ENCODE peak calls at places on chromosomes 4 and X, in five cellular contexts. P is astrocyte of the cerebellum, M is lower leg skin, E is H9, O is WERI-Rb-1. G is an unnamed sample.

GRCh38 chrX:70174754-70175153 is 2.5 kb upstream of the DGAT2L6 start:
- DNase-seq in P (no peak), M (no peak), E (no peak), O (no peak), G (no peak)

GRCh38 chr4:111362891-111363290 is 740.0 kb upstream of the PITX2 start:
- DNase-seq in P (peak), M (no peak), E (no peak), O (no peak), G (no peak)

GRCh38 chrX:129823523-129823922 is 20.2 kb downstream of the ZDHHC9 start:
- DNase-seq in P (no peak), M (no peak), E (no peak), O (no peak), G (no peak)

GRCh38 chr4:825063-825968 is 613 bp downstream of the CPLX1 start:
- DNase-seq in P (no peak), M (no peak), E (no peak), O (no peak), G (no peak)

GRCh38 chrX:104502460-104502859 is 63.5 kb upstream of the IL1RAPL2 start:
- DNase-seq in P (no peak), M (no peak), E (no peak), O (no peak), G (no peak)

GRCh38 chr4:48949518-48950207 is 36.4 kb upstream of the CWH43 start:
- DNase-seq in P (no peak), M (no peak), E (no peak), O (no peak), G (no peak)

GRCh38 chrX:21800344-21800770 is 39.1 kb upstream of the MBTPS2 start:
- DNase-seq in P (peak), M (no peak), E (no peak), O (no peak), G (no peak)

GRCh38 chrX:48492293-48492910 is 16.4 kb upstream of the PORCN start:
- DNase-seq in P (no peak), M (no peak), E (no peak), O (no peak), G (no peak)

GRCh38 chr4:113978105-113978504 is 1.3 kb downstream of the ARSJ start:
- DNase-seq in P (no peak), M (no peak), E (no peak), O (no peak), G (no peak)

GRCh38 chr4:107655289-107655688 is 64.7 kb downstream of the PAPSS1 start:
- DNase-seq in P (no peak), M (no peak), E (no peak), O (no peak), G (no peak)

GRCh38 chr4:81404294-81404693 is 67.4 kb downstream of the RASGEF1B start:
- DNase-seq in P (no peak), M (no peak), E (no peak), O (peak), G (no peak)

GRCh38 chr4:65623509-65623908 is 46.8 kb downstream of the EPHA5 start:
- DNase-seq in P (peak), M (no peak), E (no peak), O (no peak), G (no peak)

GRCh38 chrX:153643431-153644351 is 3.3 kb upstream of the DUSP9 start:
- DNase-seq in P (no peak), M (peak), E (peak), O (peak), G (no peak)

GRCh38 chrX:25015486-25016360 is at the start of gene ARX:
- DNase-seq in P (peak), M (no peak), E (peak), O (peak), G (peak)

GRCh38 chrX:3713937-3714434 is 537 bp upstream of the PRKX start:
- DNase-seq in P (no peak), M (no peak), E (peak), O (no peak), G (no peak)

GRCh38 chrX:28229217-28229616 is 248.0 kb upstream of the DCAF8L1 start:
- DNase-seq in P (no peak), M (no peak), E (no peak), O (no peak), G (no peak)

GRCh38 chr4:96766359-96766758 is 926.5 kb downstream of the PDHA2 start:
- DNase-seq in P (no peak), M (no peak), E (no peak), O (no peak), G (no peak)

GRCh38 chr4:4524364-4524763 is 17.5 kb downstream of the STX18 start:
- DNase-seq in P (no peak), M (no peak), E (peak), O (no peak), G (no peak)

GRCh38 chr4:83536649-83537352 is 893 bp downstream of the GPAT3 start:
- DNase-seq in P (no peak), M (no peak), E (no peak), O (no peak), G (peak)

GRCh38 chr4:78781086-78781630 is 5.0 kb downstream of the BMP2K start:
- DNase-seq in P (no peak), M (no peak), E (no peak), O (no peak), G (no peak)

GRCh38 chr4:151408630-151409469 is at the start of gene FHIP1A:
- DNase-seq in P (peak), M (peak), E (peak), O (peak), G (peak)

GRCh38 chr4:169617306-169617705 is 3.1 kb upstream of the CLCN3 start:
- DNase-seq in P (no peak), M (no peak), E (no peak), O (no peak), G (no peak)

GRCh38 chr4:45155081-45155777 is 428.9 kb upstream of the GNPDA2 start:
- DNase-seq in P (peak), M (no peak), E (no peak), O (no peak), G (no peak)

GRCh38 chr4:93894995-93895394 is 66.4 kb downstream of the ATOH1 start:
- DNase-seq in P (no peak), M (no peak), E (no peak), O (no peak), G (no peak)

GRCh38 chr4:152920768-152921167 is 15.4 kb upstream of the FHDC1 start:
- DNase-seq in P (no peak), M (no peak), E (no peak), O (no peak), G (no peak)

GRCh38 chrX:41351923-41352322 is 18.0 kb downstream of the DDX3X start:
- DNase-seq in P (no peak), M (no peak), E (no peak), O (no peak), G (no peak)

GRCh38 chr4:168731006-168731636 is 234.3 kb downstream of the PALLD start:
- DNase-seq in P (no peak), M (no peak), E (no peak), O (no peak), G (no peak)

GRCh38 chr4:32140636-32141035 is 1420.5 kb downstream of the PCDH7 start:
- DNase-seq in P (peak), M (no peak), E (no peak), O (no peak), G (no peak)

GRCh38 chr4:172698256-172698655 is 470.4 kb upstream of the GALNT7 start:
- DNase-seq in P (no peak), M (no peak), E (no peak), O (no peak), G (no peak)

GRCh38 chr4:184747034-184747830 is 13.3 kb upstream of the CENPU start:
- DNase-seq in P (no peak), M (no peak), E (peak), O (peak), G (no peak)
- TF ChIP-seq CTCF in P (no peak), M (no peak), E (no peak), O (no peak), G (no peak)

DNA sequence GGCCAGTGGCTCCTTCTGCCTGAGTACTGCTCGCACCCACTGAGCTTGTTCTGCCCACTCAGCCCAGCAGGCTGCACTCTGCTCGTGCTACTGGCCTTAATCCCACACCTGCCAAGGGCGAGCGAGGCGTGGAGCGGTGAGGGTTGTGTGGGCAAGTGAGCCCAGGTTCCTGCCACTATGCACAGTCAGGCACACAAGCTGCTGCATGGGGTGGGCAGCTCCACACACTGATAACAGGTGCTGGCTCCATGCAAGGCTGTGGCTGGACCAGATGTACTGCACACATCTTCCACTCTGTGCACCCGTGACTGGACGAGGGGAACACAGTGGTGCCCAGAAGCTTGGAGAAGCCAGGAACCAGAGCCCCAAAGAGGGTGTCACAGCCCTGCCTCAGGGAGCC is 184.3 kb upstream of the NUDT6 start:
- DNase-seq in P (no peak), M (no peak), E (no peak), O (no peak), G (peak)
- TF ChIP-seq CTCF in P (no peak), M (no peak), E (no peak), O (no peak), G (no peak)

GRCh38 chr4:53162926-53163325 is 202.9 kb downstream of the SCFD2 start:
- DNase-seq in P (no peak), M (no peak), E (no peak), O (no peak), G (no peak)

GRCh38 chr4:53161475-53162423 is 204.1 kb downstream of the SCFD2 start:
- DNase-seq in P (no peak), M (no peak), E (no peak), O (no peak), G (no peak)
- TF ChIP-seq CTCF in P (no peak), M (no peak), E (no peak), O (no peak), G (no peak)

DNA sequence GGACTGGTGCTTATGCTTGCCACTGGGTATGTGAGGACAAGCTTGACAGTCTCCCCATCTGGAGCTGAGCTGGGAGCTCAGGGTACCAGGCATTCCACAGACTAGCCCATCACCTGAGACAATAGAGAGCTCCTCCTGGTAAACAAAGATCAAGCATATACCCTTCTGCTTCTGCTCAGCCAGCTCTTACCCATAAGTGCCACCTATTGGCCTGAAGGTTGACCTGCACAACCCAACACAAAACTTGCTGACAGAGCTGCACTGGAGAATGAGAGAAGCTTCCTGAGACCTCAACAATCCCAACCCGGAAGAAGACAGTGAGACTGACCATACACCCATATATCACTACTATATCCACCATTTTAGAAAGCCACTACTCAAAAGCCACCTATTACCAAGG is 1049.2 kb upstream of the INTU start:
- DNase-seq in P (no peak), M (no peak), E (peak), O (peak), G (no peak)
- TF ChIP-seq CTCF in P (peak), M (no peak), E (peak), O (peak), G (peak)

GRCh38 chr4:188719794-188720193 is 580.6 kb downstream of the TRIML1 start:
- DNase-seq in P (no peak), M (no peak), E (no peak), O (no peak), G (no peak)
- TF ChIP-seq CTCF in P (no peak), M (no peak), E (peak), O (no peak), G (peak)

DNA sequence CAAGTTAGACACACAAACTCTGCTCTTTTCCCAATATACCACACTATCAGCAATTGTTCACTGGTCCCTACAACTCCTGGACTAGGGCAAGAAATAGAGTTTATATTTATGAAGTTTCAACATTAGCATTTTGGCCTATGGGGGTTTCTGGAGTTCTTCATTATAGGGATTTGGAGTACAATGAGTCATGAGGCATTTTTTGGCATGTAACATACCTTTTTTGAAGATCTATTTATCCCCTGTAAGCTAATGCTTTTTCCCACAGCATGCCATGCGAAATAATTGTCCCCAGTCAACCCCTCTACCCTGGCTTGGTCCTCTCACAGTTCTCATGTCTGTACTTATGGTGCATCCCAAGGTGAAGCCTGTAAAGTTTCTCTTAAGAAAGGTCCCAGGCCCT is 36.7 kb upstream of the EDA2R start:
- DNase-seq in P (no peak), M (no peak), E (no peak), O (no peak), G (no peak)
- TF ChIP-seq CTCF in P (no peak), M (no peak), E (no peak), O (no peak), G (no peak)

GRCh38 chrX:44036336-44036735 is 63.1 kb upstream of the NDP start:
- DNase-seq in P (peak), M (no peak), E (no peak), O (no peak), G (no peak)

GRCh38 chrX:44043496-44043895 is 70.3 kb upstream of the NDP start:
- DNase-seq in P (no peak), M (no peak), E (no peak), O (no peak), G (no peak)

GRCh38 chrX:44042124-44042523 is 68.9 kb upstream of the NDP start:
- DNase-seq in P (peak), M (no peak), E (no peak), O (no peak), G (no peak)

GRCh38 chrX:44042731-44043130 is 69.5 kb upstream of the NDP start:
- DNase-seq in P (no peak), M (no peak), E (no peak), O (no peak), G (no peak)

DNA sequence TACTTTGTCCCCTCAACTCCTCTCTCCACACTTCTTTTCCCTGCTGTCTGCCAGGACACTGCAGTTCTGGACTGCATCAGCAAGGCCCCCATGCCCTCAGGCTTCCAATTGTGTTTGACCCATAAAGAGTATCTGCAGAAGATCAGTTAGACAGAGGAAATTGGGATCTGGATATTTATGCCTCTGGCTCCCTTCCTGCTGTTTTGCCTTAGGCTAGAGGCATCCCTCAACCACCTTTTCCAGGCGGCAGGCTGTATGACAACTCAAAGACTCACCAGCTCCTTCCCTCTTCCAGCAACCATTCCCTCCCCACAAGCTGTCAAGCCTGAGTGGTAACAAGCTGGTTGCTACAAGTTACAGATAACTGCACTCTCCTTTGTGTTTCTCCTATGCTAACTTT is 66.4 kb upstream of the NDP start:
- DNase-seq in P (no peak), M (no peak), E (no peak), O (no peak), G (no peak)
- TF ChIP-seq CTCF in P (no peak), M (no peak), E (no peak), O (no peak), G (no peak)

GRCh38 chr4:16857425-16857824 is 41.0 kb downstream of the LDB2 start:
- DNase-seq in P (no peak), M (no peak), E (no peak), O (no peak), G (no peak)

GRCh38 chr4:16852168-16852567 is 46.3 kb downstream of the LDB2 start:
- DNase-seq in P (no peak), M (no peak), E (no peak), O (no peak), G (no peak)

GRCh38 chr4:16852644-16853043 is 45.8 kb downstream of the LDB2 start:
- DNase-seq in P (no peak), M (no peak), E (no peak), O (no peak), G (no peak)

GRCh38 chr4:16858275-16858752 is 40.1 kb downstream of the LDB2 start:
- DNase-seq in P (peak), M (no peak), E (no peak), O (no peak), G (no peak)

GRCh38 chr4:16853653-16854052 is 44.8 kb downstream of the LDB2 start:
- DNase-seq in P (no peak), M (no peak), E (no peak), O (no peak), G (no peak)
- TF ChIP-seq CTCF in P (no peak), M (no peak), E (no peak), O (no peak), G (no peak)

DNA sequence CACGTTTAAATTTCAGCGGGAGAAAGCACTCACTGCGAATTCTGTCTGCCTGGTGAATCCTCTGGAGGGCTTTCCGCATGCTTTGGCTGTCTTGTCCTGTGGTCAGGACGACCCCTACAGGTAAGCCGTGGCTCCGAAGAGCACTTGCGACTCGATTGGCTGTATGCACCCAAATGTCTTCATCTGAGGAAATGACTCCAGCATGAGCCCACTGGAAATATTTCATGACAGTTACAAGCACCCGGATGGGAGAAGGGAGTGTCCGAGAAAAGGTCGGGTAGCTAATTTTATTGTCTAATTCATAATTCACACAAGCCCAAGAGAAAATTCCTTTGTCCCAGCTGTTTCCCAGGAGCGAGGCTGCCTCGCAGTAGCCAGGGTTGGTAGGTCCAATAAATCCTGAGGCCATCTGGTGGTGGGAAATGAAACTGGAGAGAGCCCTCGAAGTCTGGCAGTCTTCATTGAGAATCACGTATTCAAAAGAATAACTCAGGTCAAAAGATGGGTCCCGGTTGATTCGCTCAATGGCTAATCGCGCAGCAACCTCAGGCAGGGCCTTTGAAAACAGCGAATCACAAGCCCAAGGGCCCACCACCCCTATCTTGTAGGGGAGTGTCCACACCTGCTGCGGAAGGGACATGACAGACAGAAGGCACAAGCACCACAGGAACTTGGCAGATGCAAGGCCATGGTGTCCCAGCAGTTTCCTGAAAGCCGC is 6.6 kb downstream of the GUCY2F start:
- DNase-seq in P (peak), M (no peak), E (peak), O (peak), G (peak)
- TF ChIP-seq CTCF in P (peak), M (no peak), E (peak), O (peak), G (peak)

GRCh38 chr4:8502836-8503585 is 62.4 kb downstream of the TRMT44 start:
- DNase-seq in P (no peak), M (no peak), E (no peak), O (no peak), G (no peak)

GRCh38 chr4:8505229-8505628 is 64.7 kb downstream of the TRMT44 start:
- DNase-seq in P (no peak), M (no peak), E (no peak), O (no peak), G (no peak)

GRCh38 chr4:8506006-8506372 is 65.4 kb downstream of the TRMT44 start:
- DNase-seq in P (no peak), M (no peak), E (no peak), O (no peak), G (no peak)

GRCh38 chr4:8503801-8504200 is 63.2 kb downstream of the TRMT44 start:
- DNase-seq in P (no peak), M (no peak), E (no peak), O (no peak), G (no peak)

GRCh38 chr4:8504279-8505007 is 63.9 kb downstream of the TRMT44 start:
- DNase-seq in P (no peak), M (no peak), E (no peak), O (no peak), G (no peak)
- TF ChIP-seq CTCF in P (no peak), M (no peak), E (no peak), O (no peak), G (no peak)

G was measured in glutamatergic neuron.